ENCODE peak calls at places on chromosomes 4 and X, in six cellular contexts. One of them, this sample, is unnamed. For H3K4me1, the result is how much of the 10 kb centered on the place peaks cover.

GRCh38 chr4:4995103-4995761 is 24.0 kb downstream of the CYTL1 start:
- DNase-seq in right lobe of liver: peak
- DNase-seq in CD8-positive, alpha-beta memory T cell: no peak
- DNase-seq in lower lobe of right lung: peak
- DNase-seq in A549: peak
- DNase-seq in upper lobe of left lung: peak
- DNase-seq in this sample: no peak

GRCh38 chr4:119264743-119265142 is 52.2 kb downstream of the USP53 start:
- DNase-seq in lower lobe of right lung: no peak
- DNase-seq in A549: no peak
- DNase-seq in CD8-positive, alpha-beta memory T cell: no peak
- DNase-seq in upper lobe of left lung: no peak
- DNase-seq in right lobe of liver: no peak
- DNase-seq in this sample: no peak

GRCh38 chrX:39063037-39063436 is 261.8 kb downstream of the MID1IP1 start:
- DNase-seq in CD8-positive, alpha-beta memory T cell: no peak
- DNase-seq in upper lobe of left lung: peak
- DNase-seq in right lobe of liver: peak
- DNase-seq in A549: peak
- DNase-seq in lower lobe of right lung: peak
- DNase-seq in this sample: no peak

GRCh38 chr4:120809518-120809917 is 113.0 kb downstream of the PRDM5 start:
- DNase-seq in CD8-positive, alpha-beta memory T cell: no peak
- DNase-seq in right lobe of liver: no peak
- DNase-seq in lower lobe of right lung: no peak
- DNase-seq in upper lobe of left lung: no peak
- DNase-seq in A549: no peak
- DNase-seq in this sample: no peak

GRCh38 chr4:184274288-184274951 is 56.7 kb upstream of the ENPP6 start:
- DNase-seq in A549: no peak
- DNase-seq in lower lobe of right lung: no peak
- DNase-seq in CD8-positive, alpha-beta memory T cell: no peak
- DNase-seq in upper lobe of left lung: no peak
- DNase-seq in right lobe of liver: no peak
- DNase-seq in this sample: no peak

GRCh38 chr4:175930471-175930870 is 118.4 kb upstream of the GPM6A start:
- DNase-seq in right lobe of liver: no peak
- DNase-seq in lower lobe of right lung: no peak
- DNase-seq in CD8-positive, alpha-beta memory T cell: no peak
- DNase-seq in A549: no peak
- DNase-seq in upper lobe of left lung: no peak
- DNase-seq in this sample: no peak

GRCh38 chr4:123699823-123700822 is 303.5 kb downstream of the SPRY1 start:
- DNase-seq in A549: no peak
- DNase-seq in CD8-positive, alpha-beta memory T cell: no peak
- DNase-seq in right lobe of liver: no peak
- DNase-seq in upper lobe of left lung: no peak
- DNase-seq in lower lobe of right lung: no peak
- DNase-seq in this sample: no peak

GRCh38 chrX:314049-314448 is 4.5 kb downstream of the GTPBP6 start:
- DNase-seq in right lobe of liver: peak
- DNase-seq in CD8-positive, alpha-beta memory T cell: peak
- DNase-seq in lower lobe of right lung: peak
- DNase-seq in A549: no peak
- DNase-seq in upper lobe of left lung: no peak
- DNase-seq in this sample: no peak

GRCh38 chr4:158172196-158172557 is 648 bp downstream of the GASK1B start:
- DNase-seq in lower lobe of right lung: no peak
- DNase-seq in A549: no peak
- DNase-seq in upper lobe of left lung: no peak
- DNase-seq in right lobe of liver: no peak
- DNase-seq in CD8-positive, alpha-beta memory T cell: no peak
- DNase-seq in this sample: no peak

GRCh38 chr4:115159141-115159540 is 45.7 kb upstream of the NDST4 start:
- DNase-seq in lower lobe of right lung: no peak
- DNase-seq in CD8-positive, alpha-beta memory T cell: no peak
- DNase-seq in upper lobe of left lung: no peak
- DNase-seq in right lobe of liver: no peak
- DNase-seq in A549: no peak
- DNase-seq in this sample: no peak

GRCh38 chr4:160235771-160236170 is 1132.9 kb downstream of the RAPGEF2 start:
- DNase-seq in right lobe of liver: no peak
- DNase-seq in lower lobe of right lung: no peak
- DNase-seq in CD8-positive, alpha-beta memory T cell: no peak
- DNase-seq in A549: no peak
- DNase-seq in upper lobe of left lung: no peak
- DNase-seq in this sample: no peak

GRCh38 chr4:25905371-25905770 is 8.6 kb upstream of the SMIM20 start:
- DNase-seq in A549: no peak
- DNase-seq in lower lobe of right lung: no peak
- DNase-seq in upper lobe of left lung: no peak
- DNase-seq in right lobe of liver: no peak
- DNase-seq in CD8-positive, alpha-beta memory T cell: no peak
- DNase-seq in this sample: no peak

GRCh38 chrX:123835661-123836371 is 24.0 kb upstream of the XIAP start:
- DNase-seq in lower lobe of right lung: no peak
- DNase-seq in CD8-positive, alpha-beta memory T cell: no peak
- DNase-seq in upper lobe of left lung: no peak
- DNase-seq in A549: peak
- DNase-seq in right lobe of liver: no peak
- DNase-seq in this sample: no peak

DNA sequence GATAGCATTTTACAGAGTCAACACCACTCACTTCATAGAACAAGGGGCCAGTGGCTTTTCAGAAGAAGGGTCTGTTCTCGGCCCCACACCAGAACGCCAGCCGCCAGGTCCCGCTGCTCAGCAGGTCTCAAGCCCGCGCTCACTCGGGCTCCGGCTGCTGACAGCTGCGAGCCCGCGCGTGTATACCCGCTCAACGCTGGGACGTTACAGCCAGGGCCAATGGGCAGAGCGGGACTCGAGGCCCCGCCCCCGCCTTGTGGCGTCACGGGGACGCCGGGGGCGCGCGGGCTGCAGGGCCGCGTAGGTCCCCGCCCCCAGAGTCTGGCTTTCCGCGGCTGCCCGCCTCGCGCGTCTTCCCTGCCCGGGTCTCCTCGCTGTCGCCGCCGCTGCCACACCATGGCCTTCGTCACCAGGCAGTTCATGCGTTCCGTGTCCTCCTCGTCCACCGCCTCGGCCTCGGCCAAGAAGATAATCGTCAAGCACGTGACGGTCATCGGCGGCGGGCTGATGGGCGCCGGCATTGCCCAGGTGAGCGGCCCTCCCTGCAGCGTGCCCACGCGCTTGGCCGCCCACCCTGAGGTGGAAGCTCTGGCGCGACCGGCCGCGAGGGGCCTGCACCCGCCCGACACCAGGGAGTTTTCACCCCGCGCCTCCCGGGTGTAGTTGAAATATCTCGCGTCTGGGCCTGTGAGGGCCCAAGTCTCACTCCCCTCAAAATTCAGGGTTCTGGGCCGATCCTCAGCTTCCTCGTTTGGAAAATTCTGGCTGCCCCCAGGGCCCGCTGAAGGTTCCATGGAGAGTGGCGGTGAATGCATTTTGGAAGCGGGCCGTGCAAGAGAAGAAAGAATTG is at the start of gene HADH:
- DNase-seq in upper lobe of left lung: peak
- DNase-seq in right lobe of liver: peak
- DNase-seq in CD8-positive, alpha-beta memory T cell: peak
- DNase-seq in lower lobe of right lung: peak
- DNase-seq in A549: peak
- DNase-seq in this sample: peak
- H3K4me1 ChIP-seq in upper lobe of left lung: half or more
- H3K4me1 ChIP-seq in right lobe of liver: half or more
- H3K4me1 ChIP-seq in CD8-positive, alpha-beta memory T cell: under half
- H3K4me1 ChIP-seq in lower lobe of right lung: half or more
- H3K4me1 ChIP-seq in A549: under half
- H3K4me1 ChIP-seq in this sample: under half

GRCh38 chr4:99947190-99947578 is 766 bp upstream of the DNAJB14 start:
- DNase-seq in right lobe of liver: no peak
- DNase-seq in CD8-positive, alpha-beta memory T cell: no peak
- DNase-seq in A549: no peak
- DNase-seq in lower lobe of right lung: no peak
- DNase-seq in upper lobe of left lung: no peak
- DNase-seq in this sample: no peak
- H3K4me1 ChIP-seq in right lobe of liver: under half
- H3K4me1 ChIP-seq in CD8-positive, alpha-beta memory T cell: half or more
- H3K4me1 ChIP-seq in A549: under half
- H3K4me1 ChIP-seq in lower lobe of right lung: half or more
- H3K4me1 ChIP-seq in upper lobe of left lung: half or more
- H3K4me1 ChIP-seq in this sample: under half

GRCh38 chr4:1726146-1726934 is 5.0 kb downstream of the TACC3 start:
- DNase-seq in upper lobe of left lung: peak
- DNase-seq in A549: peak
- DNase-seq in CD8-positive, alpha-beta memory T cell: peak
- DNase-seq in lower lobe of right lung: peak
- DNase-seq in right lobe of liver: peak
- DNase-seq in this sample: peak

GRCh38 chr4:1727117-1728031 is 6.1 kb downstream of the TACC3 start:
- DNase-seq in right lobe of liver: peak
- DNase-seq in lower lobe of right lung: peak
- DNase-seq in upper lobe of left lung: peak
- DNase-seq in A549: peak
- DNase-seq in CD8-positive, alpha-beta memory T cell: peak
- DNase-seq in this sample: peak

GRCh38 chr4:1730532-1731135 is 9.3 kb downstream of the TACC3 start:
- DNase-seq in CD8-positive, alpha-beta memory T cell: no peak
- DNase-seq in A549: no peak
- DNase-seq in upper lobe of left lung: no peak
- DNase-seq in lower lobe of right lung: no peak
- DNase-seq in right lobe of liver: no peak
- DNase-seq in this sample: no peak

GRCh38 chr4:1725521-1725920 is 4.2 kb downstream of the TACC3 start:
- DNase-seq in right lobe of liver: peak
- DNase-seq in upper lobe of left lung: no peak
- DNase-seq in lower lobe of right lung: no peak
- DNase-seq in CD8-positive, alpha-beta memory T cell: peak
- DNase-seq in A549: no peak
- DNase-seq in this sample: no peak

DNA sequence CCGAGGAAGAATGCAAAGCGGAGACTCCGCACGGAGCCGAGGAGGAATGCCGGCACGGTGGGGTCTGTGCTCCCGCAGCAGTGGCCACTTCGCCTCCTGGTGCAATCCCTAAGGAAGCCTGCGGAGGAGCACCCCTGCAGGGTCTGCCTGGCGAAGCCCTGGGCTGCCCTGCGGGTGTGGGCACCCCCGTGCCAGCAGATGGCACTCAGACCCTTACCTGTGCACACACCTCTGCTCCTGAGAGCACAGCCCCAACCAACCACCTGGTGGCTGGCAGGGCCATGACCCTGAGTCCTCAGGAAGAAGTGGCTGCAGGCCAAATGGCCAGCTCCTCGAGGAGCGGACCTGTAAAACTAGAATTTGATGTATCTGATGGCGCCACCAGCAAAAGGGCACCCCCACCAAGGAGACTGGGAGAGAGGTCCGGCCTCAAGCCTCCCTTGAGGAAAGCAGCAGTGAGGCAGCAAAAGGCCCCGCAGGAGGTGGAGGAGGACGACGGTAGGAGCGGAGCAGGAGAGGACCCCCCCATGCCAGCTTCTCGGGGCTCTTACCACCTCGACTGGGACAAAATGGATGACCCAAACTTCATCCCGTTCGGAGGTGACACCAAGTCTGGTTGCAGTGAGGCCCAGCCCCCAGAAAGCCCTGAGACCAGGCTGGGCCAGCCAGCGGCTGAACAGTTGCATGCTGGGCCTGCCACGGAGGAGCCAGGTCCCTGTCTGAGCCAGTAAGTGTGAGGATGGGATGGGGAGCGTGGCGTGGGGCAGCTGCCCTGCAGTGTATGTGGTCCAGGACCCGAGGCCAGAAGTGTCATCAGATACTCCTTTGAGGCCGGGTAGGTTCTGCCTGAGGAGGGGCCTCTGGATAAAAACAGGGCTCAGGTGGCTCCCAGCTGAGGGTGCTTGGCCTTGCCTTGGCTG is 7.0 kb downstream of the TACC3 start:
- DNase-seq in A549: no peak
- DNase-seq in lower lobe of right lung: peak
- DNase-seq in right lobe of liver: peak
- DNase-seq in upper lobe of left lung: no peak
- DNase-seq in CD8-positive, alpha-beta memory T cell: peak
- DNase-seq in this sample: no peak
- H3K4me1 ChIP-seq in A549: under half
- H3K4me1 ChIP-seq in lower lobe of right lung: under half
- H3K4me1 ChIP-seq in right lobe of liver: under half
- H3K4me1 ChIP-seq in upper lobe of left lung: half or more
- H3K4me1 ChIP-seq in CD8-positive, alpha-beta memory T cell: under half
- H3K4me1 ChIP-seq in this sample: under half

GRCh38 chrX:103730147-103730546 is 19.4 kb downstream of the TMEM31 start:
- DNase-seq in A549: no peak
- DNase-seq in lower lobe of right lung: no peak
- DNase-seq in upper lobe of left lung: no peak
- DNase-seq in CD8-positive, alpha-beta memory T cell: no peak
- DNase-seq in right lobe of liver: no peak
- DNase-seq in this sample: no peak

GRCh38 chrX:103729015-103729414 is 18.3 kb downstream of the TMEM31 start:
- DNase-seq in upper lobe of left lung: no peak
- DNase-seq in CD8-positive, alpha-beta memory T cell: no peak
- DNase-seq in lower lobe of right lung: no peak
- DNase-seq in right lobe of liver: no peak
- DNase-seq in A549: no peak
- DNase-seq in this sample: no peak

GRCh38 chrX:103730746-103731508 is 20.2 kb downstream of the TMEM31 start:
- DNase-seq in CD8-positive, alpha-beta memory T cell: no peak
- DNase-seq in lower lobe of right lung: no peak
- DNase-seq in upper lobe of left lung: no peak
- DNase-seq in A549: no peak
- DNase-seq in right lobe of liver: no peak
- DNase-seq in this sample: no peak

GRCh38 chrX:103734125-103734760 is 23.5 kb downstream of the TMEM31 start:
- DNase-seq in CD8-positive, alpha-beta memory T cell: no peak
- DNase-seq in right lobe of liver: no peak
- DNase-seq in upper lobe of left lung: no peak
- DNase-seq in lower lobe of right lung: no peak
- DNase-seq in A549: no peak
- DNase-seq in this sample: no peak

GRCh38 chrX:103733017-103733416 is 22.3 kb downstream of the TMEM31 start:
- DNase-seq in right lobe of liver: no peak
- DNase-seq in CD8-positive, alpha-beta memory T cell: no peak
- DNase-seq in A549: no peak
- DNase-seq in upper lobe of left lung: no peak
- DNase-seq in lower lobe of right lung: no peak
- DNase-seq in this sample: no peak
- H3K4me1 ChIP-seq in right lobe of liver: under half
- H3K4me1 ChIP-seq in CD8-positive, alpha-beta memory T cell: under half
- H3K4me1 ChIP-seq in A549: under half
- H3K4me1 ChIP-seq in upper lobe of left lung: under half
- H3K4me1 ChIP-seq in lower lobe of right lung: under half
- H3K4me1 ChIP-seq in this sample: under half

GRCh38 chr4:112284166-112284565 is 1.5 kb downstream of the TIFA start:
- DNase-seq in lower lobe of right lung: no peak
- DNase-seq in right lobe of liver: no peak
- DNase-seq in CD8-positive, alpha-beta memory T cell: no peak
- DNase-seq in upper lobe of left lung: no peak
- DNase-seq in A549: no peak
- DNase-seq in this sample: no peak
- H3K4me1 ChIP-seq in lower lobe of right lung: under half
- H3K4me1 ChIP-seq in right lobe of liver: under half
- H3K4me1 ChIP-seq in CD8-positive, alpha-beta memory T cell: half or more
- H3K4me1 ChIP-seq in upper lobe of left lung: under half
- H3K4me1 ChIP-seq in A549: under half
- H3K4me1 ChIP-seq in this sample: under half

GRCh38 chr4:94448815-94449375 is 2.8 kb upstream of the PDLIM5 start:
- DNase-seq in right lobe of liver: no peak
- DNase-seq in upper lobe of left lung: no peak
- DNase-seq in A549: no peak
- DNase-seq in CD8-positive, alpha-beta memory T cell: no peak
- DNase-seq in lower lobe of right lung: no peak
- DNase-seq in this sample: no peak
- H3K4me1 ChIP-seq in right lobe of liver: under half
- H3K4me1 ChIP-seq in upper lobe of left lung: under half
- H3K4me1 ChIP-seq in A549: under half
- H3K4me1 ChIP-seq in CD8-positive, alpha-beta memory T cell: under half
- H3K4me1 ChIP-seq in lower lobe of right lung: under half
- H3K4me1 ChIP-seq in this sample: under half